ENCODE peak calls at places on chromosomes 6 and 20, in six cellular contexts. F, T, Y, H, M and V are unnamed samples.

GRCh38 chr6:40125680-40126079 is 191.4 kb upstream of the MOCS1 start:
- DNase-seq in F (no peak), T (no peak), Y (no peak), H (no peak), M (no peak), V (no peak)

GRCh38 chr6:161251345-161251744 is 22.5 kb downstream of the AGPAT4 start:
- DNase-seq in F (no peak), T (no peak), Y (no peak), H (no peak), M (no peak), V (no peak)

GRCh38 chr6:109299695-109300564 is 82.3 kb downstream of the CD164 start:
- DNase-seq in F (no peak), T (no peak), Y (no peak), H (no peak), M (no peak), V (no peak)

GRCh38 chr6:35024601-35025054 is 116.5 kb downstream of the TCP11 start:
- DNase-seq in F (no peak), T (no peak), Y (peak; percentile 82), H (no peak), M (peak; percentile 62), V (peak; percentile 68)

GRCh38 chr6:119096683-119097310 is 18.3 kb upstream of the FAM184A start:
- DNase-seq in F (no peak), T (no peak), Y (no peak), H (no peak), M (peak; percentile 9), V (peak; percentile 75)

GRCh38 chr6:6515691-6516607 is 72.6 kb upstream of the LY86 start:
- DNase-seq in F (peak; percentile 81), T (peak; percentile 86), Y (no peak), H (no peak), M (no peak), V (no peak)

GRCh38 chr6:169571123-169571962 is 130.5 kb downstream of the WDR27 start:
- DNase-seq in F (no peak), T (no peak), Y (no peak), H (no peak), M (peak; percentile 72), V (no peak)

GRCh38 chr20:46139908-46140482 is 21.9 kb downstream of the CD40 start:
- DNase-seq in F (no peak), T (no peak), Y (no peak), H (no peak), M (no peak), V (no peak)

GRCh38 chr20:32637738-32638137 is 36.0 kb downstream of the C20orf203 start:
- DNase-seq in F (no peak), T (no peak), Y (no peak), H (no peak), M (no peak), V (no peak)

GRCh38 chr6:6678811-6679210 is 90.3 kb downstream of the LY86 start:
- DNase-seq in F (no peak), T (no peak), Y (peak; percentile 40), H (no peak), M (no peak), V (no peak)

GRCh38 chr6:150891886-150892485 is 26.5 kb downstream of the MTHFD1L start:
- DNase-seq in F (peak; percentile 79), T (peak; percentile 42), Y (peak; percentile 62), H (peak; percentile 87), M (peak; percentile 82), V (peak; percentile 68)

GRCh38 chr20:56634307-56634706 is 5.2 kb downstream of the TFAP2C start:
- DNase-seq in F (no peak), T (no peak), Y (no peak), H (no peak), M (no peak), V (no peak)

GRCh38 chr6:24359640-24360454 is 2.0 kb upstream of the DCDC2 start:
- DNase-seq in F (peak; percentile 79), T (peak; percentile 90), Y (peak; percentile 82), H (peak; percentile 92), M (peak; percentile 66), V (peak; percentile 85)